ENCODE peak calls at places on chromosomes 5 and 9, in four cellular contexts. U, Z, Y and K are unnamed samples.

GRCh38 chr9:106860731-106861584 is 2.0 kb upstream of the ZNF462 start:
- DNase-seq in Z (no peak), U (peak; percentile 88), Y (peak; percentile 38), K (peak; percentile 55)

GRCh38 chr5:78659714-78660113 is 11.1 kb upstream of the LHFPL2 start:
- DNase-seq in Y (peak; percentile 91), U (no peak), Z (no peak), K (no peak)

GRCh38 chr9:131704195-131704983 is 35.5 kb downstream of the RAPGEF1 start:
- DNase-seq in Y (no peak), U (no peak), Z (no peak), K (no peak)

GRCh38 chr9:96758845-96759673 is 18.8 kb downstream of the ZNF510 start:
- DNase-seq in Y (no peak), U (peak; percentile 35), Z (no peak), K (no peak)

GRCh38 chr5:173210877-173211276 is 24.1 kb downstream of the NKX2-5 start:
- DNase-seq in Y (no peak), Z (no peak), U (no peak), K (no peak)

GRCh38 chr5:132815454-132815853 is 2.4 kb downstream of the SOWAHA start:
- DNase-seq in U (no peak), Y (peak; percentile 55), Z (no peak), K (no peak)

GRCh38 chr5:10490927-10491672 is 49.4 kb downstream of the ROPN1L start:
- DNase-seq in U (no peak), Z (no peak), Y (no peak), K (no peak)

GRCh38 chr9:37408933-37409710 is 13.4 kb upstream of the GRHPR start:
- DNase-seq in U (no peak), Z (no peak), Y (no peak), K (no peak)

GRCh38 chr5:82338731-82339130 is 60.6 kb upstream of the RPS23 start:
- DNase-seq in Y (no peak), Z (no peak), U (no peak), K (no peak)

GRCh38 chr5:169970911-169971436 is 9.3 kb downstream of the INSYN2B start:
- DNase-seq in Y (peak; percentile 82), U (peak; percentile 67), Z (no peak), K (peak; percentile 34)

GRCh38 chr5:135116146-135116545 is 82.1 kb upstream of the PITX1 start:
- DNase-seq in U (no peak), Z (no peak), Y (no peak), K (no peak)

GRCh38 chr5:54520438-54520846 is 2.9 kb downstream of the SNX18 start:
- DNase-seq in U (peak; percentile 69), Z (no peak), Y (peak; percentile 56), K (no peak)

GRCh38 chr9:113634597-113635515 is 171.3 kb downstream of the RGS3 start:
- DNase-seq in U (peak; percentile 86), Z (no peak), Y (peak; percentile 69), K (no peak)

GRCh38 chr9:6525326-6526040 is 112.5 kb downstream of the UHRF2 start:
- DNase-seq in Y (peak; percentile 86), U (no peak), Z (no peak), K (no peak)

GRCh38 chr9:83996126-83996525 is 15.5 kb downstream of the RMI1 start:
- DNase-seq in Y (no peak), Z (no peak), U (no peak), K (no peak)

GRCh38 chr9:120463765-120464164 is 116.2 kb downstream of the CDK5RAP2 start:
- DNase-seq in Z (no peak), U (no peak), Y (no peak), K (no peak)

GRCh38 chr5:170296036-170296934 is 1.3 kb downstream of the LCP2 start:
- DNase-seq in Z (no peak), U (no peak), Y (no peak), K (no peak)

GRCh38 chr9:109355564-109356297 is 34.9 kb upstream of the EPB41L4B start:
- DNase-seq in Z (no peak), Y (no peak), U (no peak), K (peak; percentile 37)

GRCh38 chr5:27010646-27011045 is 27.7 kb downstream of the CDH9 start:
- DNase-seq in Z (no peak), Y (no peak), U (no peak), K (no peak)

GRCh38 chr5:124888622-124889521 is 142.4 kb upstream of the ZNF608 start:
- DNase-seq in Y (no peak), Z (no peak), U (no peak), K (no peak)

GRCh38 chr5:124888050-124888506 is 141.6 kb upstream of the ZNF608 start:
- DNase-seq in Y (no peak), U (peak; percentile 57), Z (no peak), K (no peak)

GRCh38 chr5:124885490-124885889 is 139.1 kb upstream of the ZNF608 start:
- DNase-seq in Z (no peak), U (no peak), Y (no peak), K (no peak)

GRCh38 chr5:124889522-124889828 is 143.0 kb upstream of the ZNF608 start:
- DNase-seq in Z (no peak), Y (no peak), U (no peak), K (no peak)

DNA sequence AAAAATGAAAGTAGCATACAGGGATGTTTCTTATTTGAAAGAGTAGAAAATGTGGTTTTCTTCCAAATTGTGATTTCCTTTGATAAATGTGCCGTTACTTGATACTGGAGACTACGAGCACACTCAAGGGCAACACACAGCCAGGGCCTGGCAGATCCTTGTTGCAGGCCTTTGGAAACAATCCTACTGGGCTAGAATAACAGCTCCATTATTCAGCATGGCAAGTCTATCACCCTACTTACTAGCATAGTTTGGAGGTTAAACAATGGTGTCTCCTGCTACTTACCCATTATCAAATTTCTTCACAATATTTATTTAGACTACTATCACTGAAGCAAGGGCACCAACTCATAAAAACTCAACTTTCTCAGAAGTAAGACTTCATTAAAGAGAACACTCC is 140.8 kb upstream of the ZNF608 start:
- DNase-seq in Y (no peak), Z (no peak), U (peak; percentile 32), K (no peak)
- H2AK5ac ChIP-seq in Y (no peak overlapping the region), Z (no peak overlapping the region), U (no peak overlapping the region), K (no peak overlapping the region)

GRCh38 chr5:128015478-128015877 is 68.1 kb upstream of the SLC12A2 start:
- DNase-seq in Y (no peak), Z (no peak), U (no peak), K (no peak)

GRCh38 chr5:128015978-128016377 is 67.6 kb upstream of the SLC12A2 start:
- DNase-seq in Y (peak; percentile 25), Z (no peak), U (peak; percentile 68), K (no peak)

GRCh38 chr5:128021411-128021810 is 62.2 kb upstream of the SLC12A2 start:
- DNase-seq in Y (peak; percentile 72), U (no peak), Z (no peak), K (no peak)

GRCh38 chr5:128020012-128020411 is 63.6 kb upstream of the SLC12A2 start:
- DNase-seq in U (no peak), Y (no peak), Z (no peak), K (no peak)

GRCh38 chr5:128019391-128019790 is 64.2 kb upstream of the SLC12A2 start:
- DNase-seq in U (peak; percentile 15), Z (no peak), Y (no peak), K (no peak)
- H2BK15ac ChIP-seq in U (no peak overlapping the region), Z (no peak overlapping the region), Y (no peak overlapping the region), K (no peak overlapping the region)

DNA sequence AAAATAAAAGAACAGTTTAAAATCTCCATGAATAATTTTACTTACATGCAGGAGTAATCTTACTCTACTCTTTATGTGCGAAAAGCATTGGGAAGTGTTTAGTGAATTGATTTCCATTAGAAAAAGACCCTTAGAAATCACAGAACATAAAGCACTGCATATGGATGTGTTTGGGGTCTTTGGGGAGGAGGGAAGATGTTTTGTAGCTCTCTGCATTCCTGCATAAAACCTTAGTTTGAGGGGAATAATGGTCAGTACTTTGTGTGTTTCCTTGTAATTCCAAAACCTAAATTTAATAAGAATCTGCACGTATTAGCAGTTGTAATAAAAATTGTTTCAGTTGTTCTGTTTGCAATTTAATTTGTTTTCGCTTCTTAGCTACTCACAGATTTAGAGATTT is 143.6 kb downstream of the SMARCA2 start:
- DNase-seq in Z (no peak), Y (no peak), U (no peak), K (no peak)
- H2BK5ac ChIP-seq in Z (no peak overlapping the region), Y (peak overlapping the region; percentile 82), U (no peak overlapping the region), K (no peak overlapping the region)

GRCh38 chr5:143880178-143880577 is 68.2 kb downstream of the HMHB1 start:
- DNase-seq in U (peak; percentile 56), Y (peak; percentile 47), Z (no peak), K (no peak)

GRCh38 chr5:143882520-143882919 is 70.6 kb downstream of the HMHB1 start:
- DNase-seq in U (peak; percentile 44), Z (no peak), Y (peak; percentile 55), K (no peak)

GRCh38 chr5:143879646-143880045 is 67.7 kb downstream of the HMHB1 start:
- DNase-seq in U (no peak), Z (no peak), Y (peak; percentile 12), K (no peak)

GRCh38 chr5:143877196-143877595 is 65.2 kb downstream of the HMHB1 start:
- DNase-seq in Z (no peak), Y (no peak), U (no peak), K (no peak)

DNA sequence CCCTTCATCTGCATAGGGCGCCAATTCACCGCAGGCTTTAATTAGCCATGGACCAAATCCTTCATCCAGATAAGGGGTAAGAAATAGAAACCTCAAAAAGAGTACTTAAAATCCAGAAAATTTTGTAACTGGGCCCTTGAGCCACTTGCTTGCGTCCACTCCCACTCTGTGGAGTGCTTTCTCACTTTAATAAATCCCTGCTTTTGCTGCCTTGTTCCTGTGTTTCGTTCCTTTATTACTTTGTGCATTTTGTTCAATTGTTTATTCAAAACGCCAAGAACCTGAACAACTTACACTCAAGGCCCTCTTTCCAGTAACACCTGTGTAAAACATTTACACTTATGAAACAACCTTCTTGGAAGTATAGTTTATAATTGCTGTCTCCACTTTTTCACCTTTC is 66.5 kb downstream of the HMHB1 start:
- DNase-seq in Z (no peak), U (no peak), Y (no peak), K (no peak)
- H2AK5ac ChIP-seq in Z (no peak overlapping the region), U (no peak overlapping the region), Y (no peak overlapping the region), K (no peak overlapping the region)

DNA sequence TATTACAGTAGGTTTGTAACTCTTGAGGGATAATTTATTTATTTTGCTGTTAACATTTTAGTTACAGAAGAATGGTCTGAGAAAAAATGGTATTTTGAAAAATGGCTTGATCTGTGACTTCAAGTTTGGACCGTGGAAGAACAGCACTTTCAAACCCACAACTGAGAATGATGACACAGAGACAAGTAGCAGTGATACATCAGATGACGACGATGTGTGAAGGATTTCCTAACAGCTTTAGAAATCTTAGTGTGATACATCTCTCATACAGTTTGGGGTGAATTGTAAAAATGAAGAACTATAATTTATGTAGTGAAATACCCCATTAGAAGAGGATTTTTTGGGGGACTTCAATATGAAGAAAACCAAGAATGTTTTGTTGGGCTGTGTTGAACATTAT is 88.7 kb downstream of the GPBP1 start:
- DNase-seq in Z (no peak), U (no peak), Y (no peak), K (no peak)
- H2BK15ac ChIP-seq in Z (no peak overlapping the region), U (no peak overlapping the region), Y (no peak overlapping the region), K (no peak overlapping the region)

GRCh38 chr9:127712851-127713250 is 2.6 kb downstream of the PTRH1 start:
- DNase-seq in U (no peak), Y (no peak), Z (no peak), K (no peak)
- H2BK5ac ChIP-seq in U (no peak overlapping the region), Y (no peak overlapping the region), Z (peak overlapping the region; percentile 62), K (no peak overlapping the region)

GRCh38 chr9:69671904-69672827 is at the start of gene APBA1:
- DNase-seq in Y (peak; percentile 56), Z (no peak), U (peak; percentile 58), K (peak; percentile 63)
- H2AK5ac ChIP-seq in Y (peak within 1 kb of the TSS; percentile 64), Z (no peak within 1 kb of the TSS), U (no peak within 1 kb of the TSS), K (no peak within 1 kb of the TSS)